ENCODE peak calls at places on chromosome 20, in six cellular contexts. X is uterus; N is cardiac fibroblast; I is bronchial epithelial cell; R is ovary; A is naive thymus-derived CD4-positive, alpha-beta T cell. T is an unnamed sample.
A peak's percentile ranks its signal among the peaks of the same experiment; 100 is the strongest.

GRCh38 chr20:37316116-37316774 is 26.8 kb downstream of the MANBAL start:
- DNase-seq in X (no peak), I (no peak), A (peak; percentile 45), R (peak; percentile 23), N (no peak), T (peak; percentile 73)

GRCh38 chr20:40979247-40979646 is 49.4 kb upstream of the TOP1 start:
- DNase-seq in N (no peak), R (no peak), I (no peak), A (no peak), X (no peak), T (no peak)

GRCh38 chr20:17557675-17558006 is 12.2 kb upstream of the DSTN start:
- DNase-seq in R (no peak), X (no peak), N (peak; percentile 70), A (no peak), I (peak; percentile 97), T (no peak)

GRCh38 chr20:62818592-62819493 is 2.0 kb downstream of the COL9A3 start:
- DNase-seq in A (no peak), I (peak; percentile 20), R (peak; percentile 62), N (peak; percentile 85), X (no peak), T (no peak)

GRCh38 chr20:32588040-32588439 is 2.9 kb upstream of the NOL4L start:
- DNase-seq in I (no peak), R (no peak), A (no peak), X (no peak), N (no peak), T (no peak)

GRCh38 chr20:55216525-55217242 is 741.3 kb downstream of the DOK5 start:
- DNase-seq in R (no peak), X (no peak), I (peak; percentile 91), A (no peak), N (no peak), T (no peak)

GRCh38 chr20:45445805-45446562 is 23.6 kb upstream of the WFDC2 start:
- DNase-seq in N (peak; percentile 14), A (no peak), I (no peak), R (no peak), X (no peak), T (peak; percentile 47)

GRCh38 chr20:41072099-41072798 is 43.6 kb downstream of the TOP1 start:
- DNase-seq in I (peak; percentile 84), X (peak; percentile 33), N (peak; percentile 89), R (peak; percentile 26), A (no peak), T (no peak)

GRCh38 chr20:61263084-61263695 is 11.1 kb downstream of the CDH4 start:
- DNase-seq in N (peak; percentile 28), X (no peak), A (peak; percentile 8), I (no peak), R (no peak), T (no peak)

GRCh38 chr20:3276400-3277015 is 37.5 kb upstream of the SLC4A11 start:
- DNase-seq in N (peak; percentile 59), A (no peak), I (peak; percentile 28), X (no peak), R (no peak), T (peak; percentile 50)

GRCh38 chr20:39775110-39775509 is 813.0 kb downstream of the DHX35 start:
- DNase-seq in A (no peak), N (peak; percentile 65), X (peak; percentile 41), R (no peak), I (peak; percentile 82), T (no peak)

GRCh38 chr20:13002256-13002655 is 6.5 kb upstream of the SPTLC3 start:
- DNase-seq in A (no peak), X (no peak), I (no peak), N (no peak), R (no peak), T (no peak)

GRCh38 chr20:1072258-1072657 is 46.1 kb upstream of the PSMF1 start:
- DNase-seq in I (no peak), A (no peak), N (no peak), R (no peak), X (no peak), T (no peak)

GRCh38 chr20:11170565-11170964 is 496.8 kb upstream of the JAG1 start:
- DNase-seq in A (no peak), I (no peak), R (no peak), N (peak; percentile 68), X (no peak), T (no peak)

GRCh38 chr20:4289875-4290274 is 274.5 kb upstream of the RNF24 start:
- DNase-seq in N (no peak), X (no peak), A (no peak), R (no peak), I (no peak), T (peak; percentile 9)

GRCh38 chr20:41479113-41479512 is 112.5 kb upstream of the EMILIN3 start:
- DNase-seq in R (no peak), A (no peak), I (no peak), N (no peak), X (no peak), T (no peak)

GRCh38 chr20:18986146-18986830 is 172.7 kb downstream of the SCP2D1 start:
- DNase-seq in X (no peak), I (no peak), A (no peak), N (no peak), R (no peak), T (no peak)

GRCh38 chr20:20668639-20669038 is 43.8 kb downstream of the RALGAPA2 start:
- DNase-seq in I (no peak), R (no peak), X (no peak), N (peak; percentile 23), A (no peak), T (peak; percentile 76)

GRCh38 chr20:58511861-58512260 is 3.3 kb downstream of the APCDD1L start:
- DNase-seq in R (no peak), A (no peak), X (no peak), I (no peak), N (peak; percentile 18), T (no peak)

GRCh38 chr20:11108102-11108842 is 434.5 kb upstream of the JAG1 start:
- DNase-seq in X (no peak), R (no peak), I (peak; percentile 90), A (no peak), N (peak; percentile 73), T (no peak)

GRCh38 chr20:52974155-52974554 is 2.0 kb downstream of the TSHZ2 start:
- DNase-seq in X (no peak), I (no peak), A (peak; percentile 61), N (no peak), R (peak; percentile 21), T (peak; percentile 35)

GRCh38 chr20:52972965-52973819 is 1.0 kb downstream of the TSHZ2 start:
- DNase-seq in A (peak; percentile 55), R (peak; percentile 51), N (no peak), I (no peak), X (peak; percentile 36), T (peak; percentile 11)

GRCh38 chr20:52975024-52975732 is 3.0 kb downstream of the TSHZ2 start:
- DNase-seq in N (peak; percentile 50), R (peak; percentile 59), A (peak; percentile 28), I (peak; percentile 56), X (no peak), T (peak; percentile 24)

GRCh38 chr20:52971498-52972189 is 514 bp upstream of the TSHZ2 start:
- DNase-seq in R (no peak), I (no peak), N (no peak), A (no peak), X (no peak), T (no peak)

GRCh38 chr20:52972190-52972937 is at the start of gene TSHZ2:
- DNase-seq in I (peak; percentile 50), A (peak; percentile 75), R (peak; percentile 68), N (peak; percentile 70), X (peak; percentile 59), T (peak; percentile 2)
- H3K4me3 ChIP-seq in I (peak within 1 kb of the TSS; percentile 77), A (peak within 1 kb of the TSS; percentile 65), R (peak within 1 kb of the TSS; percentile 66), N (peak within 1 kb of the TSS; percentile 49), X (peak within 1 kb of the TSS; percentile 48), T (peak within 1 kb of the TSS; percentile 35)

GRCh38 chr20:53829706-53830521 is 236.3 kb upstream of the ZNF217 start:
- DNase-seq in N (peak; percentile 56), A (peak; percentile 31), X (no peak), I (peak; percentile 40), R (no peak), T (peak; percentile 73)

GRCh38 chr20:53827996-53828672 is 234.5 kb upstream of the ZNF217 start:
- DNase-seq in A (no peak), R (no peak), N (peak; percentile 100), I (peak; percentile 97), X (no peak), T (no peak)

GRCh38 chr20:53827292-53827995 is 233.8 kb upstream of the ZNF217 start:
- DNase-seq in I (no peak), R (no peak), X (no peak), N (no peak), A (no peak), T (no peak)

GRCh38 chr20:53829086-53829703 is 235.6 kb upstream of the ZNF217 start:
- DNase-seq in X (no peak), A (no peak), R (no peak), I (peak; percentile 98), N (peak; percentile 95), T (peak; percentile 49)

GRCh38 chr20:53828673-53829085 is 235.0 kb upstream of the ZNF217 start:
- DNase-seq in X (peak; percentile 35), R (no peak), N (peak; percentile 95), I (peak; percentile 87), A (no peak), T (no peak)
- H3K4me3 ChIP-seq in X (no peak overlapping the region), R (peak overlapping the region; percentile 17), N (peak overlapping the region; percentile 30), I (no peak overlapping the region), A (peak overlapping the region; percentile 52), T (peak overlapping the region; percentile 65)

GRCh38 chr20:25984933-25985332 is 288.3 kb upstream of the ZNF337 start:
- DNase-seq in R (peak; percentile 75), I (no peak), N (peak; percentile 37), X (peak; percentile 70), A (peak; percentile 14), T (no peak)
- H3K4me3 ChIP-seq in R (peak overlapping the region; percentile 13), I (no peak overlapping the region), N (no peak overlapping the region), X (no peak overlapping the region), A (no peak overlapping the region), T (no peak overlapping the region)

GRCh38 chr20:60138263-60139127 is 180.3 kb downstream of the CDH26 start:
- DNase-seq in N (no peak), A (peak; percentile 41), R (peak; percentile 39), X (peak; percentile 35), I (peak; percentile 27), T (no peak)

GRCh38 chr20:60139663-60140446 is 181.6 kb downstream of the CDH26 start:
- DNase-seq in R (no peak), N (no peak), X (no peak), A (no peak), I (no peak), T (no peak)

GRCh38 chr20:60135276-60135675 is 177.1 kb downstream of the CDH26 start:
- DNase-seq in I (no peak), A (no peak), X (no peak), N (no peak), R (no peak), T (no peak)

GRCh38 chr20:60136640-60137411 is 178.6 kb downstream of the CDH26 start:
- DNase-seq in A (no peak), N (no peak), X (no peak), I (no peak), R (no peak), T (no peak)

DNA sequence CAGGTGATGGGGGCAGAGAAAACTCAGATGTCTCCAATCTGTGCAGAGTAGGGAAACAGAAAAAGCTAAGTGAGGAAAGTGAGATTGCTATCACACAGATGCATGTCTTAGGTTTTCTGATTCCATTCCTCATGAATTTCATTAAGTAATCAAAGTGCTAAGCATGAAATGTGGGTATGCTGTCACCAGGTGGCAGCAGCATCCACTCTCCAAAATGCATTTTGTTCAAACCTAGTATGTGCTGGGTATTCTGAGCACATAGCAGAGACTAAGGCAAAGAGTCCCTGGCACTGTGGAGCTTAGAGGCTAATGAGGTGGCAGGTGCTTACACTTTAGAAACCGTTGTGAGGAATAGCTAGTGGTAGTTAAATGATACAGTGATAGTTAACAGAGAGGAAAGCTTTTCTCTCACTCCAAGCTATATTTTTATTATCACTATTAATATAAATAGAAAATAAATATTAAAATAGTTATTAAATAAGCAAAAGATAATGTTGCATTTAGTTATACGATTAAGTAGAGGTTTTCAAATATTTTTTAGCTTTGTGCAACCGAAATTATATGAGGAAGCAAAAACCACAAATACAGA is 179.5 kb downstream of the CDH26 start:
- DNase-seq in A (peak; percentile 16), N (no peak), X (no peak), R (no peak), I (peak; percentile 50), T (peak; percentile 14)
- H3K4me3 ChIP-seq in A (peak overlapping the region; percentile 48), N (peak overlapping the region; percentile 51), X (no peak overlapping the region), R (peak overlapping the region; percentile 18), I (peak overlapping the region; percentile 37), T (no peak overlapping the region)

T was measured in GM12865.